ENCODE peak calls at places on chromosomes 6 and 20, in six cellular contexts. One of them, this sample, is unnamed.

GRCh38 chr20:49948178-49948577 is 12.0 kb downstream of the RNF114 start:
- DNase-seq in NT2/D1: no peak
- DNase-seq in neuronal stem cell: no peak
- DNase-seq in skeletal muscle cell: no peak
- DNase-seq in left ventricle myocardium inferior: no peak
- DNase-seq in mammary epithelial cell: no peak
- DNase-seq in this sample: no peak

GRCh38 chr6:31737315-31738047 is 1.2 kb upstream of the CLIC1 start:
- DNase-seq in NT2/D1: no peak
- DNase-seq in left ventricle myocardium inferior: no peak
- DNase-seq in skeletal muscle cell: no peak
- DNase-seq in mammary epithelial cell: no peak
- DNase-seq in neuronal stem cell: peak; percentile 65
- DNase-seq in this sample: peak; percentile 71

GRCh38 chr20:2708073-2708415 is 15.5 kb downstream of the EBF4 start:
- DNase-seq in NT2/D1: no peak
- DNase-seq in mammary epithelial cell: no peak
- DNase-seq in left ventricle myocardium inferior: no peak
- DNase-seq in neuronal stem cell: no peak
- DNase-seq in skeletal muscle cell: no peak
- DNase-seq in this sample: peak; percentile 28

GRCh38 chr6:122352958-122353357 is 46.5 kb upstream of the HSF2 start:
- DNase-seq in mammary epithelial cell: no peak
- DNase-seq in neuronal stem cell: no peak
- DNase-seq in NT2/D1: no peak
- DNase-seq in skeletal muscle cell: no peak
- DNase-seq in left ventricle myocardium inferior: no peak
- DNase-seq in this sample: no peak

GRCh38 chr20:51318058-51318960 is 224.2 kb downstream of the NFATC2 start:
- DNase-seq in neuronal stem cell: peak; percentile 69
- DNase-seq in mammary epithelial cell: no peak
- DNase-seq in NT2/D1: peak; percentile 83
- DNase-seq in skeletal muscle cell: no peak
- DNase-seq in left ventricle myocardium inferior: peak; percentile 21
- DNase-seq in this sample: peak; percentile 77

GRCh38 chr6:142694054-142694453 is 250.9 kb downstream of the HIVEP2 start:
- DNase-seq in NT2/D1: no peak
- DNase-seq in skeletal muscle cell: no peak
- DNase-seq in left ventricle myocardium inferior: no peak
- DNase-seq in neuronal stem cell: no peak
- DNase-seq in mammary epithelial cell: peak; percentile 21
- DNase-seq in this sample: no peak

GRCh38 chr6:132483779-132484679 is 28.9 kb downstream of the STX7 start:
- DNase-seq in neuronal stem cell: peak; percentile 64
- DNase-seq in mammary epithelial cell: peak; percentile 39
- DNase-seq in skeletal muscle cell: no peak
- DNase-seq in left ventricle myocardium inferior: no peak
- DNase-seq in NT2/D1: peak; percentile 3
- DNase-seq in this sample: peak; percentile 45

GRCh38 chr6:83536034-83536646 is 23.8 kb downstream of the PRSS35 start:
- DNase-seq in NT2/D1: no peak
- DNase-seq in left ventricle myocardium inferior: no peak
- DNase-seq in skeletal muscle cell: no peak
- DNase-seq in neuronal stem cell: peak; percentile 46
- DNase-seq in mammary epithelial cell: peak; percentile 30
- DNase-seq in this sample: peak; percentile 39

GRCh38 chr6:5866547-5867051 is 140.1 kb downstream of the NRN1 start:
- DNase-seq in neuronal stem cell: no peak
- DNase-seq in skeletal muscle cell: peak; percentile 21
- DNase-seq in left ventricle myocardium inferior: no peak
- DNase-seq in mammary epithelial cell: peak; percentile 65
- DNase-seq in NT2/D1: no peak
- DNase-seq in this sample: peak; percentile 57

GRCh38 chr6:164106345-164106769 is 691.8 kb downstream of the QKI start:
- DNase-seq in skeletal muscle cell: no peak
- DNase-seq in NT2/D1: no peak
- DNase-seq in mammary epithelial cell: no peak
- DNase-seq in left ventricle myocardium inferior: peak; percentile 73
- DNase-seq in neuronal stem cell: no peak
- DNase-seq in this sample: peak; percentile 78

GRCh38 chr6:140744648-140745320 is 1370.3 kb upstream of the CITED2 start:
- DNase-seq in mammary epithelial cell: peak; percentile 71
- DNase-seq in NT2/D1: no peak
- DNase-seq in left ventricle myocardium inferior: no peak
- DNase-seq in skeletal muscle cell: peak; percentile 22
- DNase-seq in neuronal stem cell: no peak
- DNase-seq in this sample: no peak

GRCh38 chr6:112030206-112030932 is 23.5 kb upstream of the CCN6 start:
- DNase-seq in mammary epithelial cell: no peak
- DNase-seq in left ventricle myocardium inferior: no peak
- DNase-seq in NT2/D1: no peak
- DNase-seq in skeletal muscle cell: no peak
- DNase-seq in neuronal stem cell: no peak
- DNase-seq in this sample: no peak

GRCh38 chr6:139644821-139645220 is 270.4 kb upstream of the CITED2 start:
- DNase-seq in left ventricle myocardium inferior: no peak
- DNase-seq in skeletal muscle cell: peak; percentile 73
- DNase-seq in mammary epithelial cell: no peak
- DNase-seq in neuronal stem cell: no peak
- DNase-seq in NT2/D1: no peak
- DNase-seq in this sample: no peak

GRCh38 chr6:135939216-135939610 is 87.7 kb downstream of the PDE7B start:
- DNase-seq in skeletal muscle cell: peak; percentile 26
- DNase-seq in mammary epithelial cell: no peak
- DNase-seq in NT2/D1: no peak
- DNase-seq in left ventricle myocardium inferior: no peak
- DNase-seq in neuronal stem cell: no peak
- DNase-seq in this sample: no peak

GRCh38 chr20:1934162-1934561 is 39.0 kb downstream of the SIRPA start:
- DNase-seq in NT2/D1: no peak
- DNase-seq in skeletal muscle cell: peak; percentile 82
- DNase-seq in mammary epithelial cell: peak; percentile 52
- DNase-seq in left ventricle myocardium inferior: no peak
- DNase-seq in neuronal stem cell: no peak
- DNase-seq in this sample: no peak

GRCh38 chr6:112372213-112372806 is 25.2 kb downstream of the RFPL4B start:
- DNase-seq in left ventricle myocardium inferior: no peak
- DNase-seq in mammary epithelial cell: no peak
- DNase-seq in neuronal stem cell: no peak
- DNase-seq in NT2/D1: no peak
- DNase-seq in skeletal muscle cell: no peak
- DNase-seq in this sample: no peak

GRCh38 chr20:58194176-58194796 is 34.2 kb downstream of the ANKRD60 start:
- DNase-seq in mammary epithelial cell: no peak
- DNase-seq in left ventricle myocardium inferior: no peak
- DNase-seq in NT2/D1: no peak
- DNase-seq in neuronal stem cell: no peak
- DNase-seq in skeletal muscle cell: no peak
- DNase-seq in this sample: no peak

GRCh38 chr6:157596886-157597285 is 215.9 kb downstream of the ZDHHC14 start:
- DNase-seq in skeletal muscle cell: no peak
- DNase-seq in neuronal stem cell: no peak
- DNase-seq in NT2/D1: no peak
- DNase-seq in left ventricle myocardium inferior: no peak
- DNase-seq in mammary epithelial cell: no peak
- DNase-seq in this sample: peak; percentile 37
- H3K4me3 ChIP-seq in skeletal muscle cell: no peak overlapping the region
- H3K4me3 ChIP-seq in neuronal stem cell: no peak overlapping the region
- H3K4me3 ChIP-seq in NT2/D1: no peak overlapping the region
- H3K4me3 ChIP-seq in left ventricle myocardium inferior: no peak overlapping the region
- H3K4me3 ChIP-seq in mammary epithelial cell: no peak overlapping the region
- H3K4me3 ChIP-seq in this sample: peak overlapping the region; percentile 18

DNA sequence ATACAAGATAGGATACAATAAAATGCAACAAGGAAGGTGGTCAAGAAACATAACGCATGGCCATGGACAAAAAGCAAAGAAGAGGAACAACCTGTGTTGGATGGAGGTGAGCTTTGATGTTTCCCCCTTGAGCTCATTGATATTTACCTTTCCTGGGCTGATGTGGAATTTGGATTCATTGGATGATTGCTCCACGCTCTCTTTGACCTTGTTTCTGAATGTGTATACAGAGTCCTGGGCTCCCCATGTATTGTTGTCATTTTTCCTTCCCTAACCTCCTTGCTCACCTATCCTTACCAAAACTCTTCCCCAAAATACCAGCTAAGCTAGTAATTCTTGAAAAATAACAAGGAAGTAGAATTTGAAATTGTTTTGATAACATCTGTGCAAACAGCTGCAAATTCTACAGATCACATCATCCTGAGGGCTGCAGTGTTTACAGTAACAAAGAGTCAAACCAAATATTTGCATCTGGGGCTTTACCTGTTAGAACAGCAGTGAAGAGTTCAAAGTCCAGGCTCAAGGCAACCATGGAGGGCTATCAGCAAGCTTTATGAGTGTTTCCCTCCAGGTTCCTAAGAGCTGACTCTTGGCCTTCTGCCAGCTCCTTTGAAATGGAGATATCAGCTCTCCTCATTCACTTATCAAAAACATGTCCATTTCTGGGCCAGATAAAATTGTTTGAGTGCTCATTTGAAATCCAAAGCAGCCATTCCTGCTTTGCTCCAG is 214.3 kb upstream of the MARCKS start:
- DNase-seq in NT2/D1: no peak
- DNase-seq in skeletal muscle cell: no peak
- DNase-seq in left ventricle myocardium inferior: no peak
- DNase-seq in mammary epithelial cell: no peak
- DNase-seq in neuronal stem cell: no peak
- DNase-seq in this sample: peak; percentile 15
- H3K4me3 ChIP-seq in NT2/D1: no peak overlapping the region
- H3K4me3 ChIP-seq in skeletal muscle cell: no peak overlapping the region
- H3K4me3 ChIP-seq in left ventricle myocardium inferior: no peak overlapping the region
- H3K4me3 ChIP-seq in mammary epithelial cell: no peak overlapping the region
- H3K4me3 ChIP-seq in neuronal stem cell: no peak overlapping the region
- H3K4me3 ChIP-seq in this sample: no peak overlapping the region

GRCh38 chr6:54846857-54847721 is 518 bp downstream of the FAM83B start:
- DNase-seq in mammary epithelial cell: no peak
- DNase-seq in NT2/D1: no peak
- DNase-seq in left ventricle myocardium inferior: no peak
- DNase-seq in neuronal stem cell: peak; percentile 26
- DNase-seq in skeletal muscle cell: no peak
- DNase-seq in this sample: peak; percentile 13
- H3K4me3 ChIP-seq in mammary epithelial cell: peak overlapping the region; percentile 82
- H3K4me3 ChIP-seq in NT2/D1: peak overlapping the region; percentile 58
- H3K4me3 ChIP-seq in left ventricle myocardium inferior: peak overlapping the region; percentile 69
- H3K4me3 ChIP-seq in neuronal stem cell: peak overlapping the region; percentile 85
- H3K4me3 ChIP-seq in skeletal muscle cell: peak overlapping the region; percentile 53
- H3K4me3 ChIP-seq in this sample: peak overlapping the region; percentile 47

DNA sequence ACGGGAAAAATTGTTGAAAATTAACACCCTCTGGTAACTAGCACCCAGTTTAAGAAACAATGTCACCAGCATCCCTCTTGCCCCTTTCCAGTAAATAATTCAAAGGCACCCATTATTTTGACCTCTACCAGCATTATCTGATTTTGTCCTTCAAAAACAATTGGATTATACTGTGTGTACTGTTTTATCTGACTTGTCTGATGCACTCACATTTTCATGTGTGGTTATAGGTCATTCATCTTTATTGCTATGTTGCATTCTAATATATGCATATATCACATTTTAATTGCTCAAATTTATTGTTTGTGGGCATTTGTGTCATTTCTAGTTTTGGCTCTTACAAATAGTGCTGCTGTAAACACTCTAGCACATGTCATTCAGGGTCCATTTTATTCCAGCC is 260.9 kb upstream of the PRDM1 start:
- DNase-seq in mammary epithelial cell: no peak
- DNase-seq in NT2/D1: no peak
- DNase-seq in skeletal muscle cell: no peak
- DNase-seq in neuronal stem cell: no peak
- DNase-seq in left ventricle myocardium inferior: no peak
- DNase-seq in this sample: no peak
- H3K4me3 ChIP-seq in mammary epithelial cell: no peak overlapping the region
- H3K4me3 ChIP-seq in NT2/D1: no peak overlapping the region
- H3K4me3 ChIP-seq in skeletal muscle cell: no peak overlapping the region
- H3K4me3 ChIP-seq in neuronal stem cell: no peak overlapping the region
- H3K4me3 ChIP-seq in left ventricle myocardium inferior: no peak overlapping the region
- H3K4me3 ChIP-seq in this sample: no peak overlapping the region

GRCh38 chr6:89084954-89085353 is 4.4 kb downstream of the PNRC1 start:
- DNase-seq in left ventricle myocardium inferior: no peak
- DNase-seq in mammary epithelial cell: peak; percentile 56
- DNase-seq in NT2/D1: no peak
- DNase-seq in skeletal muscle cell: no peak
- DNase-seq in neuronal stem cell: no peak
- DNase-seq in this sample: no peak

GRCh38 chr6:89082439-89082838 is 1.9 kb downstream of the PNRC1 start:
- DNase-seq in NT2/D1: no peak
- DNase-seq in neuronal stem cell: no peak
- DNase-seq in skeletal muscle cell: no peak
- DNase-seq in mammary epithelial cell: peak; percentile 66
- DNase-seq in left ventricle myocardium inferior: no peak
- DNase-seq in this sample: no peak

GRCh38 chr6:89084542-89084941 is 4.0 kb downstream of the PNRC1 start:
- DNase-seq in skeletal muscle cell: no peak
- DNase-seq in left ventricle myocardium inferior: no peak
- DNase-seq in mammary epithelial cell: no peak
- DNase-seq in neuronal stem cell: no peak
- DNase-seq in NT2/D1: no peak
- DNase-seq in this sample: no peak

GRCh38 chr6:89087881-89088280 is 7.3 kb downstream of the PNRC1 start:
- DNase-seq in neuronal stem cell: no peak
- DNase-seq in skeletal muscle cell: no peak
- DNase-seq in NT2/D1: no peak
- DNase-seq in mammary epithelial cell: no peak
- DNase-seq in left ventricle myocardium inferior: no peak
- DNase-seq in this sample: no peak

DNA sequence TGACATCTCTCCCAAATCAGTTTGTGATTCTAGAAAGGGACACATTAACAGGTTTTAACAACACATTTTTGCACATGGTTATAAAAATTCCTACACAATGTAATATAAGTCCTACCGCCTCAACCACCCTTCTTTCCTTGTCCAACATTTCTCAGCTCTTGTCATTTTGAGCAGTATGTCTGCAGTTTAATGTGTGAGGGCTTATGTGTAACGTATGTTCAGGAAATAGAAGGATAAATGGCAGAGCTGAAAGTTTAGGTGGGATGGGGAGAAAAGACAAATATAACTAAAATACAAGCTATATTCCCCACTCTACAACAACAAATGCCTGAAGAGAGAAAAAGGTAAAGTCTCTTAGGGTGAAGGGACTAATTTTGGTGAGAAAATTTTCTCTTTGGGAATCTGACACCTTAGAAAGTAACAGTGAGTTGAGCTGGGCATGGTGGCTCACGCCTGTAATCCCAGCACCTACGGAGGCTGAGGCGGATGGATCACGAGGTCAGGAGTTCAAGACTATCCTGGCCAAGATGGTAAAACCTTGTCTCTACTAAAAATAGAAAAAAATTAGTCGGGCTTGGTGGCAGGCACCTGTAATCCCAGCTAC is 5.0 kb downstream of the PNRC1 start:
- DNase-seq in neuronal stem cell: no peak
- DNase-seq in NT2/D1: no peak
- DNase-seq in skeletal muscle cell: no peak
- DNase-seq in mammary epithelial cell: peak; percentile 36
- DNase-seq in left ventricle myocardium inferior: no peak
- DNase-seq in this sample: no peak
- H3K4me3 ChIP-seq in neuronal stem cell: no peak overlapping the region
- H3K4me3 ChIP-seq in NT2/D1: no peak overlapping the region
- H3K4me3 ChIP-seq in skeletal muscle cell: no peak overlapping the region
- H3K4me3 ChIP-seq in mammary epithelial cell: no peak overlapping the region
- H3K4me3 ChIP-seq in left ventricle myocardium inferior: peak overlapping the region; percentile 99
- H3K4me3 ChIP-seq in this sample: no peak overlapping the region